ENCODE peak calls at places on chromosomes 16 and 17, in five cellular contexts. One of them, this sample, is unnamed.

GRCh38 chr17:77308768-77309726 is 168.3 kb downstream of the SEC14L1 start:
- DNase-seq in breast epithelium: no peak
- DNase-seq in mammary epithelial cell: peak; percentile 72
- DNase-seq in heart left ventricle: no peak
- DNase-seq in psoas muscle: no peak
- DNase-seq in this sample: no peak

GRCh38 chr17:30363715-30364202 is 15.0 kb upstream of the CPD start:
- DNase-seq in breast epithelium: peak; percentile 69
- DNase-seq in mammary epithelial cell: peak; percentile 99
- DNase-seq in heart left ventricle: no peak
- DNase-seq in psoas muscle: no peak
- DNase-seq in this sample: peak; percentile 75

GRCh38 chr17:46770818-46771600 is 47.5 kb downstream of the WNT3 start:
- DNase-seq in breast epithelium: no peak
- DNase-seq in mammary epithelial cell: no peak
- DNase-seq in heart left ventricle: no peak
- DNase-seq in psoas muscle: peak; percentile 33
- DNase-seq in this sample: no peak

GRCh38 chr17:82985973-82986372 is 93.4 kb upstream of the METRNL start:
- DNase-seq in breast epithelium: peak; percentile 81
- DNase-seq in mammary epithelial cell: peak; percentile 70
- DNase-seq in heart left ventricle: no peak
- DNase-seq in psoas muscle: no peak
- DNase-seq in this sample: peak; percentile 41

GRCh38 chr16:57572978-57573733 is 30.7 kb downstream of the ADGRG5 start:
- DNase-seq in breast epithelium: no peak
- DNase-seq in mammary epithelial cell: no peak
- DNase-seq in heart left ventricle: no peak
- DNase-seq in psoas muscle: no peak
- DNase-seq in this sample: no peak

GRCh38 chr17:83122834-83123233 is 43.4 kb downstream of the METRNL start:
- DNase-seq in breast epithelium: no peak
- DNase-seq in mammary epithelial cell: no peak
- DNase-seq in heart left ventricle: no peak
- DNase-seq in psoas muscle: no peak
- DNase-seq in this sample: no peak

GRCh38 chr16:87733190-87733589 is 32.6 kb downstream of the KLHDC4 start:
- DNase-seq in breast epithelium: no peak
- DNase-seq in mammary epithelial cell: no peak
- DNase-seq in heart left ventricle: no peak
- DNase-seq in psoas muscle: no peak
- DNase-seq in this sample: no peak

GRCh38 chr17:61635913-61636432 is 45.0 kb upstream of the NACA2 start:
- DNase-seq in breast epithelium: no peak
- DNase-seq in mammary epithelial cell: peak; percentile 35
- DNase-seq in heart left ventricle: no peak
- DNase-seq in psoas muscle: no peak
- DNase-seq in this sample: peak; percentile 33

GRCh38 chr17:2436516-2436915 is 35.7 kb upstream of the MNT start:
- DNase-seq in breast epithelium: no peak
- DNase-seq in mammary epithelial cell: peak; percentile 10
- DNase-seq in heart left ventricle: no peak
- DNase-seq in psoas muscle: no peak
- DNase-seq in this sample: no peak

GRCh38 chr17:77454560-77455095 is 313.9 kb downstream of the SEC14L1 start:
- DNase-seq in breast epithelium: no peak
- DNase-seq in mammary epithelial cell: peak; percentile 62
- DNase-seq in heart left ventricle: no peak
- DNase-seq in psoas muscle: no peak
- DNase-seq in this sample: no peak

GRCh38 chr17:63840591-63841349 is 1.7 kb downstream of the SMARCD2 start:
- DNase-seq in breast epithelium: no peak
- DNase-seq in mammary epithelial cell: peak; percentile 9
- DNase-seq in heart left ventricle: no peak
- DNase-seq in psoas muscle: peak; percentile 60
- DNase-seq in this sample: no peak

GRCh38 chr17:46916211-46916610 is 6.7 kb upstream of the GOSR2 start:
- DNase-seq in breast epithelium: no peak
- DNase-seq in mammary epithelial cell: peak; percentile 79
- DNase-seq in heart left ventricle: no peak
- DNase-seq in psoas muscle: no peak
- DNase-seq in this sample: no peak

GRCh38 chr17:47203984-47204721 is 5.0 kb upstream of the MYL4 start:
- DNase-seq in breast epithelium: no peak
- DNase-seq in mammary epithelial cell: peak; percentile 38
- DNase-seq in heart left ventricle: no peak
- DNase-seq in psoas muscle: no peak
- DNase-seq in this sample: no peak

GRCh38 chr16:56277040-56277439 is 85.8 kb downstream of the GNAO1 start:
- DNase-seq in breast epithelium: no peak
- DNase-seq in mammary epithelial cell: no peak
- DNase-seq in heart left ventricle: no peak
- DNase-seq in psoas muscle: no peak
- DNase-seq in this sample: no peak

GRCh38 chr17:46026045-46026814 is 27.2 kb downstream of the STH start:
- DNase-seq in breast epithelium: no peak
- DNase-seq in mammary epithelial cell: no peak
- DNase-seq in heart left ventricle: peak; percentile 65
- DNase-seq in psoas muscle: no peak
- DNase-seq in this sample: no peak

GRCh38 chr16:26521626-26522025 is 545.1 kb upstream of the C16orf82 start:
- DNase-seq in breast epithelium: no peak
- DNase-seq in mammary epithelial cell: no peak
- DNase-seq in heart left ventricle: no peak
- DNase-seq in psoas muscle: no peak
- DNase-seq in this sample: no peak

GRCh38 chr17:67601897-67602296 is 115.8 kb upstream of the NOL11 start:
- DNase-seq in breast epithelium: no peak
- DNase-seq in mammary epithelial cell: no peak
- DNase-seq in heart left ventricle: no peak
- DNase-seq in psoas muscle: no peak
- DNase-seq in this sample: no peak

GRCh38 chr17:43216369-43216761 is 4.7 kb downstream of the TMEM106A start:
- DNase-seq in breast epithelium: peak; percentile 12
- DNase-seq in mammary epithelial cell: no peak
- DNase-seq in heart left ventricle: no peak
- DNase-seq in psoas muscle: no peak
- DNase-seq in this sample: no peak

GRCh38 chr16:47413041-47413440 is 47.8 kb downstream of the ITFG1 start:
- DNase-seq in breast epithelium: no peak
- DNase-seq in mammary epithelial cell: no peak
- DNase-seq in heart left ventricle: no peak
- DNase-seq in psoas muscle: no peak
- DNase-seq in this sample: no peak

GRCh38 chr17:1888741-1889140 is 58.9 kb downstream of the RPA1 start:
- DNase-seq in breast epithelium: no peak
- DNase-seq in mammary epithelial cell: no peak
- DNase-seq in heart left ventricle: no peak
- DNase-seq in psoas muscle: no peak
- DNase-seq in this sample: no peak

GRCh38 chr17:60318830-60319229 is 73.1 kb downstream of the USP32 start:
- DNase-seq in breast epithelium: no peak
- DNase-seq in mammary epithelial cell: no peak
- DNase-seq in heart left ventricle: no peak
- DNase-seq in psoas muscle: no peak
- DNase-seq in this sample: no peak

GRCh38 chr17:82407255-82407654 is 10.9 kb upstream of the HEXD start:
- DNase-seq in breast epithelium: no peak
- DNase-seq in mammary epithelial cell: no peak
- DNase-seq in heart left ventricle: no peak
- DNase-seq in psoas muscle: peak; percentile 48
- DNase-seq in this sample: no peak

GRCh38 chr17:15894913-15895658 is 49.8 kb upstream of the ADORA2B start:
- DNase-seq in breast epithelium: no peak
- DNase-seq in mammary epithelial cell: no peak
- DNase-seq in heart left ventricle: no peak
- DNase-seq in psoas muscle: no peak
- DNase-seq in this sample: no peak

GRCh38 chr16:77807-78443 is at the start of gene MPG:
- DNase-seq in breast epithelium: peak; percentile 77
- DNase-seq in mammary epithelial cell: peak; percentile 51
- DNase-seq in heart left ventricle: peak; percentile 95
- DNase-seq in psoas muscle: peak; percentile 91
- DNase-seq in this sample: peak; percentile 77

GRCh38 chr16:81784042-81784785 is 5.1 kb downstream of the PLCG2 start:
- DNase-seq in breast epithelium: no peak
- DNase-seq in mammary epithelial cell: no peak
- DNase-seq in heart left ventricle: no peak
- DNase-seq in psoas muscle: no peak
- DNase-seq in this sample: no peak

GRCh38 chr16:27582883-27583282 is 32.9 kb downstream of the KATNIP start:
- DNase-seq in breast epithelium: no peak
- DNase-seq in mammary epithelial cell: no peak
- DNase-seq in heart left ventricle: no peak
- DNase-seq in psoas muscle: no peak
- DNase-seq in this sample: no peak

GRCh38 chr16:73616186-73616585 is 568.3 kb upstream of the ZFHX3 start:
- DNase-seq in breast epithelium: no peak
- DNase-seq in mammary epithelial cell: no peak
- DNase-seq in heart left ventricle: no peak
- DNase-seq in psoas muscle: no peak
- DNase-seq in this sample: no peak

GRCh38 chr16:55475919-55476318 is 3.1 kb upstream of the MMP2 start:
- DNase-seq in breast epithelium: no peak
- DNase-seq in mammary epithelial cell: no peak
- DNase-seq in heart left ventricle: no peak
- DNase-seq in psoas muscle: peak; percentile 21
- DNase-seq in this sample: no peak

GRCh38 chr17:2040942-2041560 is 771 bp upstream of the OVCA2 start:
- DNase-seq in breast epithelium: no peak
- DNase-seq in mammary epithelial cell: no peak
- DNase-seq in heart left ventricle: no peak
- DNase-seq in psoas muscle: no peak
- DNase-seq in this sample: no peak

DNA sequence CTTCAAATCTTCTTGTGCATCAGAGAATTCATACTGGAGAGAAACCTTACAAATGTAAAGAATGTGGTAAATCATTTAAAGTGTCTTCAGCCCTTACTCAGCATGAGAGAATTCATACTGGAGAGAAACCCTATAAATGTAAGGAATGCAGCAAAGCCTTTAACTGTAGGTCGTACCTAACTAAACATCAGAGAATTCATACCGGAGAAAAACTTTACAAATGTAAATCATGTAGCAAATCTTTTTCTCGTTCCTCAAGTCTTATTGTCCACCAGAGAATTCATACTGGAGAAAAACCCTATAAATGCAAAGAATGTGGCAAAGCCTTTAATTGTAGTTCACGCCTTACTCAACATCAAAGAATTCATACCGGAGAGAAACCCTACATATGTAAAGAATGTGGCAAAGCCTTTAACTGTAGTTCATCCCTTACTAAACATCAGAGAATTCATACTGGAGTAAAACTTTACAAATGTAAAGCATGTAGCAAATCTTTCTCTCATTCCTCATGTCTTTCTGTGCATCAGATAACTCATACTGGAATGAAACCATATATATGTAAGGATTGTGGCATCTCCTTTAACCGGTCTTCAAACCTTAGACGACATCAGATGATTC is 118.5 kb upstream of the ZNF267 start:
- DNase-seq in breast epithelium: no peak
- DNase-seq in mammary epithelial cell: no peak
- DNase-seq in heart left ventricle: no peak
- DNase-seq in psoas muscle: no peak
- DNase-seq in this sample: no peak
- H3K9me3 ChIP-seq in breast epithelium: peaks cover 78% of the 10 kb centered on the region
- H3K9me3 ChIP-seq in mammary epithelial cell: peaks cover 56% of the 10 kb centered on the region
- H3K9me3 ChIP-seq in heart left ventricle: peaks cover 23% of the 10 kb centered on the region
- H3K9me3 ChIP-seq in psoas muscle: peaks cover 96% of the 10 kb centered on the region
- H3K9me3 ChIP-seq in this sample: peaks cover 60% of the 10 kb centered on the region

DNA sequence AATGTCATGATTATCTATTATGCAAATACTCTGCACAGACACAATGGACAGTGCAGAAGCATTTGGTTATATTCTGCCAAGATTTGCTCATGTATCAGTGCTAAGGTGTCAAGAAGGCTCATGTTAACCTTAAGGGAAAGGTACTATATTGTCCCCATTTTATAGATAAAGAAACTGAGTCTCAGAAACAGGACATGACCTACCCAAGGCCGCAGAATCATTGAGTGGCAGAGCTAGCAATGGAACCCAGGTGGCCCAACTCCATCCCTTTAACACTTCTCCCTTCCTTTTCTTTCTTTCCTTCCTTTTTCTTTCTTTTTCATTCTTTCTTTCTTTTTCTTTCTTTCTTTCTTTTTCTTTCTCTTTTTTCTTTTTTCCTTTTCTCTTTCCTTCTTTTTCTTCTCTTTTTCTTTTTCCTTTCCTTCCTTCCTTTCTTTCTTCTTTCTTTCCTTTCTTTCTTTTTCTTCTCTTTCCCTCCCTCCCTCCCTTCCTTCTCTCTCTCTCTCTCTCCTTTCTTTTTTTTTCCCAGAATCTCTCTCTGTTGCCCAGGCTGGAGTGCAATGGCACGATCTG is 149.8 kb downstream of the CPPED1 start:
- DNase-seq in breast epithelium: no peak
- DNase-seq in mammary epithelial cell: no peak
- DNase-seq in heart left ventricle: no peak
- DNase-seq in psoas muscle: no peak
- DNase-seq in this sample: no peak
- H3K27ac ChIP-seq in breast epithelium: no peak overlapping the region
- H3K27ac ChIP-seq in mammary epithelial cell: no peak overlapping the region
- H3K27ac ChIP-seq in heart left ventricle: no peak overlapping the region
- H3K27ac ChIP-seq in psoas muscle: no peak overlapping the region
- H3K27ac ChIP-seq in this sample: no peak overlapping the region

DNA sequence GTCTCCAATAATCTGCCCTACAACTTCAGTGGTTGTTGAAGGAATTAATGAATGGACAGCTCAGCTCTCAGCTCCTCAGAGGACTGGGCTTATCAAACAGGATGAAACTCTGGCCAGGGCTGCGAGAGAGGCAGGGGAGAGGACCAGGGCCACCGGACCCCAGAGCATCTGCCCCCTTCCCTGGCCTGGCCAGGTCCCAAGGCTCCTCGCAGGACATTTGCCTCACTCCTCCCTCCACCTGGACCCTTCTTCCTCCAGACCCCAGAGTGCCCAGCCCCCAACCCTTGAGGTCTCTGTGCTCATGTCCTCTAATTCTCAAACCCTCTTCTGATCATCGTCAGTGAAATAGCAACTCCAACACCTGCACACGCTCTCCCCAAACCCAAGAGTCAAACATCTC is 3.7 kb downstream of the CD300C start:
- DNase-seq in breast epithelium: no peak
- DNase-seq in mammary epithelial cell: no peak
- DNase-seq in heart left ventricle: no peak
- DNase-seq in psoas muscle: no peak
- DNase-seq in this sample: no peak
- H3K9me3 ChIP-seq in breast epithelium: no peaks in the 10 kb centered on the region
- H3K9me3 ChIP-seq in mammary epithelial cell: no peaks in the 10 kb centered on the region
- H3K9me3 ChIP-seq in heart left ventricle: no peaks in the 10 kb centered on the region
- H3K9me3 ChIP-seq in psoas muscle: no peaks in the 10 kb centered on the region
- H3K9me3 ChIP-seq in this sample: no peaks in the 10 kb centered on the region

DNA sequence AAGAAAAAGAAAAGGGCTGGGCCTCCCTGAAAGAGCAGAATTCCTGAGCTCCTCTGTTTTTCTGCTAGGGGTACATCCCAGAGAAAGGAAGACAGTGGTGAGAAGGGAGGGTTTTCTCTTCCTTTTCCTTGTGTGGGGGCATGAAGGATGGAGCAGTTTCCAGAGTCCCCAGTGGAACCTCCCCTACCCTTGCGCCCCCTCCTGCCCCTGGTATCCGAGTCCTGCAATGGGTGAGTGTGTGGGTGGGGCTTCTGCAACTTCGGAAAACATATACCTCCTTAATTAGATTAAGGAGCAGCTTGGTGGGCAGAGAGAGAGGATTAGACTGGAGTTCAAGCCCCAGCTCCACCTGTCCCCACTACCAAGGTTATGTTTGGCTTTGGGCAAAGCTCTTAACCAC is 5.4 kb upstream of the GIP start:
- DNase-seq in breast epithelium: no peak
- DNase-seq in mammary epithelial cell: no peak
- DNase-seq in heart left ventricle: no peak
- DNase-seq in psoas muscle: no peak
- DNase-seq in this sample: no peak
- H3K27ac ChIP-seq in breast epithelium: no peak overlapping the region
- H3K27ac ChIP-seq in mammary epithelial cell: no peak overlapping the region
- H3K27ac ChIP-seq in heart left ventricle: no peak overlapping the region
- H3K27ac ChIP-seq in psoas muscle: no peak overlapping the region
- H3K27ac ChIP-seq in this sample: no peak overlapping the region